ENCODE peak calls at places on chromosomes 1 and 21, in four cellular contexts. F is K562, O is GM12878, I is HepG2. W is an unnamed sample.

GRCh38 chr1:87402192-87403046 is 73.7 kb downstream of the LMO4 start:
- DNase-seq in I (no peak), F (no peak), O (no peak), W (no peak)

GRCh38 chr1:115237507-115237906 is 100.5 kb downstream of the NGF start:
- DNase-seq in F (no peak), O (no peak), I (no peak), W (no peak)

GRCh38 chr1:88035578-88035977 is 648.5 kb upstream of the PKN2 start:
- DNase-seq in F (no peak), O (no peak), I (no peak), W (no peak)

GRCh38 chr1:245277276-245277675 is 122.5 kb downstream of the KIF26B start:
- DNase-seq in F (no peak), I (peak), O (no peak), W (no peak)

GRCh38 chr1:161020573-161021167 is at the start of gene F11R:
- DNase-seq in F (peak), I (peak), O (no peak), W (peak)

GRCh38 chr1:151944110-151944858 is 35.0 kb upstream of the THEM4 start:
- DNase-seq in O (no peak), I (no peak), F (peak), W (no peak)

GRCh38 chr1:113191579-113192076 is 118.6 kb downstream of the LRIG2 start:
- DNase-seq in O (peak), F (no peak), I (no peak), W (peak)

GRCh38 chr1:160211010-160211790 is 6.0 kb downstream of the PEA15 start:
- DNase-seq in F (no peak), O (no peak), I (no peak), W (no peak)

GRCh38 chr21:14995695-14996490 is 68.9 kb downstream of the NRIP1 start:
- DNase-seq in O (no peak), I (no peak), F (no peak), W (no peak)

GRCh38 chr1:7675431-7676273 is 95.4 kb upstream of the VAMP3 start:
- DNase-seq in F (no peak), I (no peak), O (no peak), W (no peak)

GRCh38 chr1:212699839-212700596 is at the start of gene BATF3:
- DNase-seq in F (no peak), O (no peak), I (no peak), W (no peak)

GRCh38 chr1:168227620-168228019 is 1.8 kb downstream of the SFT2D2 start:
- DNase-seq in O (no peak), F (peak), I (no peak), W (no peak)

GRCh38 chr1:171188388-171189266 is 3.5 kb downstream of the FMO2 start:
- DNase-seq in F (peak), I (peak), O (peak), W (peak)

GRCh38 chr1:12202190-12202497 is 27.7 kb upstream of the VPS13D start:
- DNase-seq in F (no peak), O (no peak), I (no peak), W (no peak)

GRCh38 chr1:182561432-182561831 is 27.6 kb downstream of the RNASEL start:
- DNase-seq in I (no peak), F (no peak), O (no peak), W (no peak)

GRCh38 chr1:208312706-208313105 is 68.5 kb upstream of the PLXNA2 start:
- DNase-seq in O (no peak), F (no peak), I (no peak), W (no peak)

DNA sequence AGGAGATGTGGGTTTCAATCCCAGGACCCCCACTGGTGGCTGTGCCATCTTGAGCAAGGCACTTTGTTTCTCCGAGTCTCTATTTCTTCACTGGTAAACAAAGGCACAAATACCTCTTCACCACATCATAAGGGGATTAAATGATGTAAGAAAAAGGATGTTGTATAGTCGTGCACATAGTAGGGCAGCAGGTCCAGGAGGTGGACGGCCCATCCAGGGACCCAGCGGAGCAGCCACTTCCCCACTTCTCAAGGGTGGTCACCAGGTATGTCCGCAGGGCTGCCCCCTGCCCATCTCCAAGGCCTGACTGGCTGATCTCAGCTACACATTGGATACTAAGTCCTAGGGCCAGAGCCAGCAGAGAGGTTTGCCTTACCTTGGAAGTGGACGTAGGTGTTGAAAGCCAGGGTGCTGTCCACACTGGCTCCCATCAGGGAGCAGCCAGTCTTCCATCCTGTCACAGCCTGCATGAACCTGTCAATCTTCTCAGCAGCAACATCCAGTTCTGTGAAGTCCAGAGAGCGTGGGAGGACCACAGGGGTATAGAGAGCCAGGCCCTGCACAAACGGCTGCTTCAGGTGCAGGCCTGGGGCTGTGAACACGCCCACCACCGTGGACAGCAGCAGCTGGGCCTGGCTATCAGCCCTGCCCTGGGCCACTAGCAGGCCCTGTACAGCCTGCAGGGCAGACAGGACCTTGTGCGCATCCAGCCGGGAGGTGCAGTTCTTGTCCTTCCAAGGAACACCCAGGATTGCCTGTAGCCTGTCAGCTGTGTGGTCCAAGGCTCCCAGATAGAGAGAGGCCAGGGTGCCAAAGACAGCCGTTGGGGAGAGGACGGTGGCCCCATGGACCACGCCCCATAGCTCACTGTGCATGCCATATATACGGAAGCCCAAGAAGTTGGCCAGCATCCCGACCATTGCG is 4.0 kb downstream of the AGT start:
- DNase-seq in O (no peak), I (no peak), F (no peak), W (no peak)
- TF ChIP-seq FOXK2 in O (no peak), I (no peak), F (no peak), W (no peak)

DNA sequence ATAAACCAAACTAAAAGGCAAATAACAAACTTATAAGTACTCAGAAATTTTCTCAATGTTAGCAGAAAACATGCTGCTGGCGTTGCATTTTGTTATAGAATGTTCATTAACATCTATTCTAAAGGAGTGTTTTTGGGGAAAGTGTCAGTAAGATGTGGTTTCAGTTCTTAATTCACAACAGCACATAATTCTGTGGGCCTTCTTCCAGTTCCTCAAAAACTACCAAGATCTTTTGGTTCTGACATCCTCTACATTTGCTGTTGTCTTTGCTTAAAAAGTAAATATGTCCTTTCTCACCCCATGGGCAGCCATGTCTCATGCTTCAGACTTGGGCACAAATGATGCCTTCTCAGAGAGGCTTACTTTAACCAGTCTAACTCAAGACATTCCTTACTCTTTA is 152.5 kb downstream of the CDC7 start:
- DNase-seq in O (peak), I (no peak), F (no peak), W (no peak)
- TF ChIP-seq FOXK2 in O (no peak), I (no peak), F (no peak), W (no peak)

DNA sequence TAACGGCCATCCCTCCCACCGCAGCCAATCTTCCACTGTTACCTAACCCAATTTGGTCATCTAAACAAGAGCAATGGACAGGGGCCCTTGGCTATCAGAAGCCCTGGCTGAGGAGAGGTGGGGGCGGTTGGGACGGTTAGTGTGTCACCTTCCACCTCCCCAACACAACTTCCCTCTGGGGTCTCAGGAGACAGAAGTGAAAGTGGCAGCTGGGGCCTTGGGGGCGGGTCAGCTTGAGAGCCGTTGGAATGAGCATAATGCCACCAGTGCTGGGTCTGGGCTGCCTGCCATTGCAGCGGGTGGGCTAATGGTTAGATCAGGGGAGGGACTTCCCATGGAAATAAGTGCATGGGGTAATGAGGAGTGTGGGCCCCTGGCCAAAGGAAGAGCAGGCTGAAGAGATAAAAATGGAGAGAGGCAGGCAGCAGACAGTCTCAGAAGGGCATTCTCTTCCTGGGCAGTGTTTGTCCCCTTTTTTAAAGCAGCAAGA is 7.9 kb downstream of the MEF2D start:
- DNase-seq in O (no peak), F (peak), I (no peak), W (no peak)
- TF ChIP-seq FOXK2 in O (no peak), F (no peak), I (no peak), W (no peak)

GRCh38 chr1:147493349-147493748 is 48.0 kb upstream of the BCL9 start:
- DNase-seq in F (no peak), O (no peak), I (no peak), W (no peak)

GRCh38 chr1:147497826-147498225 is 43.5 kb upstream of the BCL9 start:
- DNase-seq in I (no peak), F (no peak), O (no peak), W (no peak)

GRCh38 chr1:147494998-147495580 is 46.2 kb upstream of the BCL9 start:
- DNase-seq in I (peak), O (peak), F (peak), W (peak)

GRCh38 chr1:147496044-147496443 is 45.3 kb upstream of the BCL9 start:
- DNase-seq in F (no peak), I (no peak), O (no peak), W (no peak)

DNA sequence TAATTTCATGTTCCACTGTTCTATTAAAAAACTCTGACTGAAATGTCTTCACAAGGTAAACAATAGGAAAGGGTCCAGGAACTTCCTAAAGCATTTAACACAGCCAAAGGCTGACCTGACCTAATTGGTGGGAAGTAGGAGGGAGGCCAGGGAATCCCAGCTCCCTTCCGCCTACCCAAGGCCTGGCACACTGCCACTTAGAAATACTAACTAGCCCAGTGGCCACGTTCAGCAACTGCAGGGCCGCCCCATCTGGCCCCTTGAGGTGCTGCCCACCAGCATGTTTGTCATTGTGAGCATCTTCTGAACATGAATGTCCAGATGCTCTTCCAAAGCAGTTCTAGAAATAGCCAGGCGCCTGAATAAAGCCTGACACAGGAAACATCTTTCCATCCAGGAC is 44.7 kb upstream of the BCL9 start:
- DNase-seq in I (peak), F (peak), O (no peak), W (peak)
- TF ChIP-seq FOXK2 in I (no peak), F (no peak), O (no peak), W (no peak)

GRCh38 chr1:9260086-9260766 is 25.7 kb downstream of the H6PD start:
- DNase-seq in O (no peak), F (no peak), I (no peak), W (no peak)
- TF ChIP-seq FOXK2 in O (no peak), F (no peak), I (no peak), W (no peak)

GRCh38 chr1:243471026-243471685 is 215.3 kb downstream of the SDCCAG8 start:
- DNase-seq in O (no peak), F (no peak), I (no peak), W (no peak)
- TF ChIP-seq FOXK2 in O (no peak), F (no peak), I (no peak), W (no peak)

GRCh38 chr1:34115233-34115632 is 49.8 kb downstream of the CSMD2 start:
- DNase-seq in F (no peak), O (no peak), I (no peak), W (no peak)
- TF ChIP-seq FOXK2 in F (no peak), O (no peak), I (no peak), W (no peak)

GRCh38 chr1:204506091-204506968 is 9.9 kb upstream of the MDM4 start:
- DNase-seq in I (peak), O (peak), F (peak), W (peak)

GRCh38 chr1:204506969-204507316 is 9.3 kb upstream of the MDM4 start:
- DNase-seq in F (peak), I (peak), O (peak), W (peak)

GRCh38 chr1:204505674-204506073 is 10.5 kb upstream of the MDM4 start:
- DNase-seq in O (no peak), I (no peak), F (no peak), W (no peak)

GRCh38 chr1:204503122-204503912 is 8.7 kb upstream of the PIK3C2B start:
- DNase-seq in O (no peak), F (peak), I (peak), W (no peak)

GRCh38 chr1:204503913-204504519 is 9.4 kb upstream of the PIK3C2B start:
- DNase-seq in O (no peak), F (no peak), I (peak), W (no peak)
- TF ChIP-seq FOXK2 in O (no peak), F (no peak), I (no peak), W (no peak)

GRCh38 chr1:202158810-202159533 is 1.4 kb downstream of the PTPN7 start:
- DNase-seq in F (peak), I (no peak), O (no peak), W (no peak)
- TF ChIP-seq FOXK2 in F (no peak), I (no peak), O (no peak), W (no peak)

W was measured in HEK293T.